ENCODE peak calls at places on chromosomes 5 and 9, in five cellular contexts. D is body of pancreas, K is A549, A is HAP-1, Y is neural progenitor cell. U is an unnamed sample. For H3K9me3 and H3K4me1, the result is how much of the 10 kb centered on the place peaks cover.

GRCh38 chr9:72858089-72858912 is 94.6 kb downstream of the ALDH1A1 start:
- DNase-seq in D (peak), K (peak), A (no peak), Y (peak), U (no peak)

GRCh38 chr5:131328536-131329186 is 64.8 kb downstream of the CDC42SE2 start:
- DNase-seq in D (no peak), K (peak), A (no peak), Y (no peak), U (no peak)

GRCh38 chr5:141507387-141508091 is 18.7 kb downstream of the PCDHGC5 start:
- DNase-seq in D (no peak), K (no peak), A (no peak), Y (peak), U (no peak)

GRCh38 chr9:137493163-137494103 is 34.3 kb upstream of the NSMF start:
- DNase-seq in D (no peak), K (no peak), A (no peak), Y (no peak), U (no peak)

GRCh38 chr9:130171226-130172148 is 717 bp upstream of the NCS1 start:
- DNase-seq in D (no peak), K (no peak), A (peak), Y (no peak), U (no peak)

GRCh38 chr9:130448035-130448624 is 3.4 kb downstream of the ASS1 start:
- DNase-seq in D (no peak), K (no peak), A (peak), Y (no peak), U (no peak)

GRCh38 chr5:122192883-122193496 is 63.6 kb downstream of the ZNF474 start:
- DNase-seq in D (no peak), K (peak), A (peak), Y (peak), U (peak)

GRCh38 chr5:65117525-65117924 is 348.8 kb downstream of the CWC27 start:
- DNase-seq in D (no peak), K (no peak), A (no peak), Y (no peak), U (no peak)

GRCh38 chr9:89923961-89924504 is 319.2 kb downstream of the GADD45G start:
- DNase-seq in D (no peak), K (no peak), A (no peak), Y (no peak), U (no peak)

GRCh38 chr9:96766199-96766598 is 11.7 kb downstream of the ZNF510 start:
- DNase-seq in D (no peak), K (no peak), A (no peak), Y (no peak), U (no peak)
- H3K9me3 ChIP-seq in D (under half), K (half or more), A (under half), Y (half or more), U (under half)

GRCh38 chr5:172453206-172453985 is 929 bp downstream of the SH3PXD2B start:
- DNase-seq in D (no peak), K (peak), A (peak), Y (peak), U (no peak)

GRCh38 chr5:172453986-172454354 is 355 bp downstream of the SH3PXD2B start:
- DNase-seq in D (peak), K (peak), A (peak), Y (peak), U (no peak)

GRCh38 chr5:172451771-172452197 is 2.5 kb downstream of the SH3PXD2B start:
- DNase-seq in D (no peak), K (peak), A (no peak), Y (no peak), U (no peak)

GRCh38 chr5:172450861-172451695 is 3.2 kb downstream of the SH3PXD2B start:
- DNase-seq in D (no peak), K (peak), A (peak), Y (peak), U (no peak)

DNA sequence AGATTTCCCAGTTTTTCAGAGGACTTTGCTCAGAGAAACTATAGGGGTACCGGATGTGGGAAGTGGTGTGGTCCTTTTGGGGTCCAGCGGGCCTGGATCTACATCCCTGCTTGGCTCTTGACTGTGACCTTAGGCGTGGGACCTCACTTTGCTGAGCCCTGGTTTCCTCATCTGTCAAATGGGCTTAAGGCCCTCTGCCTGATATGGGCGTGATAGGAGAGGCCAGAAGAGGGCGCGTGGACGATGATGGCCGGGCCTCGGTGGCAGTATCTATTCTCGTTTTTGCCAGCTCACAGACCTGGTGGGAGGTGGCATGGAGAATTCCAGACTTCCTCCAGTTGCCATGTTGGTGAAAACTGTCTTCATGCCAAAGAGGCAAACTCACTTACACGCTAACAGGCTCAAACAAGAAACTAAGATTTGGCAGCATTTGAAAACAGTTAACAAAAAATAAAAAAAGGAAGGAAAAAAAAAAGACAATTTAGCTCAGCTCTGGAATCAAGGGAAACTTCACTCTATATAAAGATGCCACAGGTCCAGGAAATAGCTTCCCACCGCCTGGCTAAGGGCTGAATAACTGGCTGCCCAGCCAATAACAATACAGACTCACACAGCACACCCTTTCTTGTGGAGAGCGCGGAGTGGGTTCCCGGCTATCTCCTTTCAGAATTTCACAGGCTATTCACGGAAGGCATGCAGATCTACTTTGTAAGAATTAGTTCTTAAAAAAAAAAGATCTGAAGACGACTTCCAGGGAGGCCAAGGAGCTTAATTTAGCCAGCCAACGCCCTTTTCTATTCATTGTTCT is 1.7 kb downstream of the SH3PXD2B start:
- DNase-seq in D (no peak), K (peak), A (peak), Y (peak), U (no peak)
- H3K4me3 ChIP-seq in D (no peak), K (peak), A (peak), Y (peak), U (peak)

GRCh38 chr5:164146223-164146622 is 640.8 kb downstream of the MAT2B start:
- DNase-seq in D (no peak), K (no peak), A (no peak), Y (no peak), U (no peak)

GRCh38 chr5:164153469-164154172 is 648.2 kb downstream of the MAT2B start:
- DNase-seq in D (no peak), K (no peak), A (no peak), Y (no peak), U (no peak)

GRCh38 chr5:164145458-164145857 is 640.0 kb downstream of the MAT2B start:
- DNase-seq in D (no peak), K (no peak), A (no peak), Y (no peak), U (no peak)

DNA sequence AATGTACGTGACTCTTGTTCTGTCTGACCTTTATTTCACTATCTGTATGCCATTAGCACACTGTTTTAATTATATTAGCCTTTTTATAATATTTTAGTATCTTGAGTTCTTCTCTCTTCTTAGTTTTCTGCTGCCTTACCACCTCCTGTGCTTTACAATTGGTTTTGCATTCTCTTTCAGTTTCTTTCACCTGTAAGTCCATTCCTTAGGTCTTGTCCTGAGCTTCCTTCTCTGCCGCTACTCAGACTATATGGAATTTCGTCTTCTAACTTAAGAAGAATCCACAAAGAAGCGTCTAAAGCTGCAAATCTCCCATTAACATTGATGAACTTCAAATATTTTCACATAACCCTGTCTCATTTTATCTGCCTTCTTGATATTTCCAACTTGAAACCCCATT is 642.9 kb downstream of the MAT2B start:
- DNase-seq in D (no peak), K (no peak), A (no peak), Y (peak), U (peak)
- H3K4me1 ChIP-seq in D (under half), K (under half), A (under half), Y (under half), U (under half)

GRCh38 chr5:58380655-58381054 is 79.2 kb downstream of the PLK2 start:
- DNase-seq in D (no peak), K (no peak), A (no peak), Y (no peak), U (no peak)
- H3K9me3 ChIP-seq in D (under half), K (under half), A (under half), Y (under half), U (under half)

GRCh38 chr5:125316913-125317545 is 570.6 kb upstream of the ZNF608 start:
- DNase-seq in D (no peak), K (peak), A (peak), Y (peak), U (no peak)
- H3K4me3 ChIP-seq in D (no peak), K (no peak), A (no peak), Y (no peak), U (no peak)

GRCh38 chr9:22211588-22212360 is 202.7 kb upstream of the CDKN2B start:
- DNase-seq in D (no peak), K (peak), A (no peak), Y (no peak), U (no peak)
- H3K4me1 ChIP-seq in D (under half), K (half or more), A (under half), Y (under half), U (under half)

GRCh38 chr5:102888483-102888882 is 133.4 kb downstream of the PAM start:
- DNase-seq in D (no peak), K (no peak), A (no peak), Y (no peak), U (no peak)
- H3K9me3 ChIP-seq in D (under half), K (under half), A (under half), Y (under half), U (under half)

GRCh38 chr5:135031146-135031812 is 2.7 kb downstream of the PITX1 start:
- DNase-seq in D (no peak), K (no peak), A (no peak), Y (peak), U (no peak)
- H3K4me3 ChIP-seq in D (no peak), K (no peak), A (peak), Y (peak), U (peak)

U was measured in iPS DF 6.9.